ENCODE peak calls at places on chromosomes 13 and 19, in nine cellular contexts. One of them, this sample, is unnamed.

GRCh38 chr13:102141625-102142472 is 260.0 kb downstream of the FGF14 start:
- DNase-seq in lung: no peak
- DNase-seq in MM.1S: peak; percentile 27
- DNase-seq in cardiac fibroblast: peak; percentile 56
- DNase-seq in heart right ventricle: no peak
- DNase-seq in AG04450: no peak
- DNase-seq in mucosa of descending colon: no peak
- DNase-seq in kidney epithelial cell: no peak
- DNase-seq in WERI-Rb-1: no peak
- DNase-seq in this sample: peak; percentile 33

GRCh38 chr19:53606031-53606430 is 25.8 kb upstream of the DPRX start:
- DNase-seq in mucosa of descending colon: no peak
- DNase-seq in heart right ventricle: no peak
- DNase-seq in cardiac fibroblast: no peak
- DNase-seq in WERI-Rb-1: no peak
- DNase-seq in AG04450: no peak
- DNase-seq in kidney epithelial cell: no peak
- DNase-seq in lung: no peak
- DNase-seq in MM.1S: no peak
- DNase-seq in this sample: no peak

GRCh38 chr19:52138614-52139290 is 986 bp downstream of the ZNF616 start:
- DNase-seq in cardiac fibroblast: no peak
- DNase-seq in mucosa of descending colon: peak; percentile 40
- DNase-seq in lung: no peak
- DNase-seq in WERI-Rb-1: peak; percentile 71
- DNase-seq in heart right ventricle: no peak
- DNase-seq in AG04450: no peak
- DNase-seq in MM.1S: no peak
- DNase-seq in kidney epithelial cell: no peak
- DNase-seq in this sample: peak; percentile 13

GRCh38 chr13:40389081-40389641 is 277.3 kb downstream of the FOXO1 start:
- DNase-seq in mucosa of descending colon: no peak
- DNase-seq in AG04450: no peak
- DNase-seq in WERI-Rb-1: no peak
- DNase-seq in MM.1S: peak; percentile 27
- DNase-seq in kidney epithelial cell: no peak
- DNase-seq in heart right ventricle: no peak
- DNase-seq in lung: no peak
- DNase-seq in cardiac fibroblast: no peak
- DNase-seq in this sample: no peak

GRCh38 chr13:111387026-111387871 is 66.8 kb downstream of the TEX29 start:
- DNase-seq in AG04450: no peak
- DNase-seq in WERI-Rb-1: no peak
- DNase-seq in heart right ventricle: no peak
- DNase-seq in cardiac fibroblast: no peak
- DNase-seq in mucosa of descending colon: no peak
- DNase-seq in kidney epithelial cell: no peak
- DNase-seq in lung: no peak
- DNase-seq in MM.1S: no peak
- DNase-seq in this sample: no peak

GRCh38 chr19:38564981-38565685 is 52.6 kb downstream of the MAP4K1 start:
- DNase-seq in heart right ventricle: no peak
- DNase-seq in AG04450: no peak
- DNase-seq in MM.1S: no peak
- DNase-seq in kidney epithelial cell: no peak
- DNase-seq in mucosa of descending colon: no peak
- DNase-seq in WERI-Rb-1: no peak
- DNase-seq in cardiac fibroblast: no peak
- DNase-seq in lung: no peak
- DNase-seq in this sample: no peak

GRCh38 chr13:86665842-86666241 is 866.6 kb upstream of the SLITRK6 start:
- DNase-seq in mucosa of descending colon: no peak
- DNase-seq in cardiac fibroblast: no peak
- DNase-seq in lung: no peak
- DNase-seq in kidney epithelial cell: no peak
- DNase-seq in AG04450: no peak
- DNase-seq in heart right ventricle: no peak
- DNase-seq in MM.1S: no peak
- DNase-seq in WERI-Rb-1: no peak
- DNase-seq in this sample: no peak

GRCh38 chr13:105920375-105920774 is 615.1 kb downstream of the EFNB2 start:
- DNase-seq in mucosa of descending colon: no peak
- DNase-seq in cardiac fibroblast: peak; percentile 83
- DNase-seq in kidney epithelial cell: peak; percentile 28
- DNase-seq in WERI-Rb-1: no peak
- DNase-seq in MM.1S: no peak
- DNase-seq in heart right ventricle: no peak
- DNase-seq in lung: no peak
- DNase-seq in AG04450: no peak
- DNase-seq in this sample: peak; percentile 71

GRCh38 chr13:28000567-28000966 is 12.1 kb upstream of the URAD start:
- DNase-seq in heart right ventricle: no peak
- DNase-seq in cardiac fibroblast: no peak
- DNase-seq in MM.1S: no peak
- DNase-seq in kidney epithelial cell: no peak
- DNase-seq in mucosa of descending colon: no peak
- DNase-seq in lung: no peak
- DNase-seq in AG04450: no peak
- DNase-seq in WERI-Rb-1: no peak
- DNase-seq in this sample: no peak

GRCh38 chr19:48258350-48258749 is 2.6 kb upstream of the CARD8 start:
- DNase-seq in WERI-Rb-1: no peak
- DNase-seq in cardiac fibroblast: peak; percentile 52
- DNase-seq in AG04450: no peak
- DNase-seq in mucosa of descending colon: no peak
- DNase-seq in heart right ventricle: no peak
- DNase-seq in MM.1S: no peak
- DNase-seq in lung: no peak
- DNase-seq in kidney epithelial cell: no peak
- DNase-seq in this sample: no peak

GRCh38 chr13:110014719-110015118 is 228.3 kb upstream of the IRS2 start:
- DNase-seq in cardiac fibroblast: peak; percentile 77
- DNase-seq in lung: no peak
- DNase-seq in heart right ventricle: no peak
- DNase-seq in mucosa of descending colon: no peak
- DNase-seq in MM.1S: no peak
- DNase-seq in kidney epithelial cell: no peak
- DNase-seq in WERI-Rb-1: no peak
- DNase-seq in AG04450: no peak
- DNase-seq in this sample: peak; percentile 74

GRCh38 chr19:1747285-1748114 is 5.8 kb upstream of the ONECUT3 start:
- DNase-seq in WERI-Rb-1: no peak
- DNase-seq in lung: no peak
- DNase-seq in cardiac fibroblast: peak; percentile 94
- DNase-seq in kidney epithelial cell: peak; percentile 73
- DNase-seq in mucosa of descending colon: no peak
- DNase-seq in heart right ventricle: no peak
- DNase-seq in MM.1S: no peak
- DNase-seq in AG04450: no peak
- DNase-seq in this sample: peak; percentile 34

GRCh38 chr13:63337041-63337440 is 1921.4 kb upstream of the PCDH20 start:
- DNase-seq in cardiac fibroblast: no peak
- DNase-seq in lung: no peak
- DNase-seq in mucosa of descending colon: no peak
- DNase-seq in kidney epithelial cell: no peak
- DNase-seq in AG04450: no peak
- DNase-seq in WERI-Rb-1: no peak
- DNase-seq in heart right ventricle: no peak
- DNase-seq in MM.1S: no peak
- DNase-seq in this sample: no peak

GRCh38 chr13:59356607-59357006 is 807.1 kb downstream of the DIAPH3 start:
- DNase-seq in WERI-Rb-1: no peak
- DNase-seq in mucosa of descending colon: peak; percentile 34
- DNase-seq in heart right ventricle: peak; percentile 86
- DNase-seq in AG04450: peak; percentile 16
- DNase-seq in kidney epithelial cell: no peak
- DNase-seq in lung: peak; percentile 38
- DNase-seq in cardiac fibroblast: peak; percentile 83
- DNase-seq in MM.1S: no peak
- DNase-seq in this sample: peak; percentile 1

GRCh38 chr13:76383671-76384461 is 502.3 kb downstream of the KCTD12 start:
- DNase-seq in AG04450: peak; percentile 90
- DNase-seq in lung: peak; percentile 58
- DNase-seq in mucosa of descending colon: no peak
- DNase-seq in cardiac fibroblast: peak; percentile 94
- DNase-seq in MM.1S: no peak
- DNase-seq in WERI-Rb-1: no peak
- DNase-seq in heart right ventricle: no peak
- DNase-seq in kidney epithelial cell: peak; percentile 72
- DNase-seq in this sample: peak; percentile 96

DNA sequence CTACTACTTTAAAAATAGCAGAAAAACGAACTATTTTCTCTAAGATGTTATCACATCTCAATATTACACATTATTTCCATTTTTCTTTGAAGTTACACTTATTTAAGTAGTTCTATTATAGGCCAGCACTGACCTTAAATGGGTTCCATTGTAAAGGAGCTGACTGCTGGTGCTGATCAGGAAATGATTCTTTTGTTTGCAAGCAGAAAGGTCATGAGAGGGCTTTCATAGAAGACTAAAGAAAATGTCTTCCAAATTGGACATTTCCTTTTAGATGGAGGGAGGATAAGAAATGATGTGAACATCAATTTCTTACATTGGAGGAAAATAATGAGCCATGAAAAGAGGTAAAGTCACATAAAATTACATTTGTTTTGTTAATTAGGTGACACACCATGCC is 96.2 kb downstream of the SUCLA2 start:
- DNase-seq in kidney epithelial cell: no peak
- DNase-seq in AG04450: no peak
- DNase-seq in lung: no peak
- DNase-seq in heart right ventricle: no peak
- DNase-seq in WERI-Rb-1: no peak
- DNase-seq in cardiac fibroblast: no peak
- DNase-seq in mucosa of descending colon: no peak
- DNase-seq in MM.1S: no peak
- DNase-seq in this sample: no peak
- H3K4me3 ChIP-seq in kidney epithelial cell: no peak overlapping the region
- H3K4me3 ChIP-seq in AG04450: no peak overlapping the region
- H3K4me3 ChIP-seq in lung: no peak overlapping the region
- H3K4me3 ChIP-seq in heart right ventricle: no peak overlapping the region
- H3K4me3 ChIP-seq in WERI-Rb-1: no peak overlapping the region
- H3K4me3 ChIP-seq in cardiac fibroblast: no peak overlapping the region
- H3K4me3 ChIP-seq in mucosa of descending colon: no peak overlapping the region
- H3K4me3 ChIP-seq in MM.1S: no peak overlapping the region
- H3K4me3 ChIP-seq in this sample: no peak overlapping the region

GRCh38 chr19:19110410-19111137 is 27.7 kb downstream of the TMEM161A start:
- DNase-seq in AG04450: no peak
- DNase-seq in cardiac fibroblast: no peak
- DNase-seq in mucosa of descending colon: no peak
- DNase-seq in kidney epithelial cell: no peak
- DNase-seq in WERI-Rb-1: no peak
- DNase-seq in heart right ventricle: no peak
- DNase-seq in lung: no peak
- DNase-seq in MM.1S: no peak
- DNase-seq in this sample: no peak
- TF ChIP-seq CTCF in AG04450: peak; percentile 38
- TF ChIP-seq CTCF in cardiac fibroblast: no peak
- TF ChIP-seq CTCF in mucosa of descending colon: no peak
- TF ChIP-seq CTCF in kidney epithelial cell: peak; percentile 15
- TF ChIP-seq CTCF in WERI-Rb-1: no peak
- TF ChIP-seq CTCF in heart right ventricle: peak; percentile 42
- TF ChIP-seq CTCF in lung: no peak
- TF ChIP-seq CTCF in MM.1S: no peak
- TF ChIP-seq CTCF in this sample: peak; percentile 17

GRCh38 chr19:3015126-3016057 is 13.7 kb downstream of the TLE2 start:
- DNase-seq in AG04450: no peak
- DNase-seq in kidney epithelial cell: no peak
- DNase-seq in lung: no peak
- DNase-seq in heart right ventricle: no peak
- DNase-seq in WERI-Rb-1: no peak
- DNase-seq in mucosa of descending colon: no peak
- DNase-seq in MM.1S: no peak
- DNase-seq in cardiac fibroblast: no peak
- DNase-seq in this sample: no peak

GRCh38 chr19:3010871-3011270 is 18.2 kb downstream of the TLE2 start:
- DNase-seq in heart right ventricle: no peak
- DNase-seq in kidney epithelial cell: no peak
- DNase-seq in AG04450: no peak
- DNase-seq in cardiac fibroblast: no peak
- DNase-seq in mucosa of descending colon: no peak
- DNase-seq in WERI-Rb-1: no peak
- DNase-seq in MM.1S: no peak
- DNase-seq in lung: no peak
- DNase-seq in this sample: no peak

GRCh38 chr19:3014135-3014534 is 14.9 kb downstream of the TLE2 start:
- DNase-seq in heart right ventricle: no peak
- DNase-seq in kidney epithelial cell: no peak
- DNase-seq in cardiac fibroblast: no peak
- DNase-seq in mucosa of descending colon: no peak
- DNase-seq in AG04450: no peak
- DNase-seq in lung: no peak
- DNase-seq in WERI-Rb-1: no peak
- DNase-seq in MM.1S: no peak
- DNase-seq in this sample: no peak

GRCh38 chr19:3013261-3013725 is 15.8 kb downstream of the TLE2 start:
- DNase-seq in WERI-Rb-1: no peak
- DNase-seq in cardiac fibroblast: no peak
- DNase-seq in MM.1S: no peak
- DNase-seq in kidney epithelial cell: no peak
- DNase-seq in lung: no peak
- DNase-seq in AG04450: no peak
- DNase-seq in mucosa of descending colon: no peak
- DNase-seq in heart right ventricle: no peak
- DNase-seq in this sample: no peak

DNA sequence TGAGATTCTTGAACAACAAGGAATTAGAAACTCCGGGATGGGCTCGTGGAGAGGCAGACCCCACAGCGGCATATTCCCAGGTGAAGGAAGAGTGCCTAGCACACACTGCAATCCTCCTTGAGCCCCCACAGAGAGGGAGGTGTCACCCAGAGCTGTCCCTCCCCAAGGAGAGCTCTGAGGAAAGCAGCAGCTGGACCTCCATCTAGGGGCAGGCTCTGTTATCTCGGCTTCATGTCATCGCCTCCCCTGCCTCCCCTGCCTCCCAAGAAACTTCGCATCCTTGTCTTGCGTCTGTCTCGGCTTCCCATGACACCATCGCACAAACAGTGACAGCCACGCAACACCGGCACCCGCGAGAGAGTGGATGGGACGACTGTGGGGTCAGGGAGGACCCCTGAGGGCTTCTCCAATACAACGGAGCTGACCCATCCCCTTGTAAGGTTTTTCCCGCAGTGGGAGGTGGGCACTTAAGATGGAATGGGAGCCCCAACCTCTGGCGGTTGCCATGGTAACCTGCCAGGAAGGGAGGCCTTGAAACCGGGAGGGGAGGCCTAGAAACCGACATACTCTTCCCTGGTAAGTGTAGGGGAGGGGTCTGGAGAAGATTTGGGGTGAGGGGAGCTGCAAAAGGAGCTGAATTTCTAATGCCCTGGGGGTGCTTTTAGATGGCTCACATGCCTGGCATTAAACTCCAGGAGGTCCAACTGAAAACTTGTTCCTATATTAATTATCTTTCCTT is 16.4 kb downstream of the TLE2 start:
- DNase-seq in mucosa of descending colon: no peak
- DNase-seq in AG04450: no peak
- DNase-seq in heart right ventricle: no peak
- DNase-seq in lung: no peak
- DNase-seq in cardiac fibroblast: no peak
- DNase-seq in MM.1S: no peak
- DNase-seq in kidney epithelial cell: no peak
- DNase-seq in WERI-Rb-1: no peak
- DNase-seq in this sample: no peak
- H3K4me3 ChIP-seq in mucosa of descending colon: no peak overlapping the region
- H3K4me3 ChIP-seq in AG04450: no peak overlapping the region
- H3K4me3 ChIP-seq in heart right ventricle: no peak overlapping the region
- H3K4me3 ChIP-seq in lung: no peak overlapping the region
- H3K4me3 ChIP-seq in cardiac fibroblast: no peak overlapping the region
- H3K4me3 ChIP-seq in MM.1S: no peak overlapping the region
- H3K4me3 ChIP-seq in kidney epithelial cell: no peak overlapping the region
- H3K4me3 ChIP-seq in WERI-Rb-1: no peak overlapping the region
- H3K4me3 ChIP-seq in this sample: no peak overlapping the region

GRCh38 chr13:97257800-97258799 is 36.0 kb downstream of the MBNL2 start:
- DNase-seq in WERI-Rb-1: no peak
- DNase-seq in lung: peak; percentile 46
- DNase-seq in kidney epithelial cell: peak; percentile 70
- DNase-seq in cardiac fibroblast: peak; percentile 95
- DNase-seq in AG04450: no peak
- DNase-seq in mucosa of descending colon: no peak
- DNase-seq in MM.1S: peak; percentile 38
- DNase-seq in heart right ventricle: peak; percentile 47
- DNase-seq in this sample: peak; percentile 97
- TF ChIP-seq CTCF in WERI-Rb-1: no peak
- TF ChIP-seq CTCF in lung: no peak
- TF ChIP-seq CTCF in kidney epithelial cell: peak; percentile 23
- TF ChIP-seq CTCF in cardiac fibroblast: peak; percentile 19
- TF ChIP-seq CTCF in AG04450: peak; percentile 32
- TF ChIP-seq CTCF in mucosa of descending colon: no peak
- TF ChIP-seq CTCF in MM.1S: no peak
- TF ChIP-seq CTCF in heart right ventricle: peak; percentile 23
- TF ChIP-seq CTCF in this sample: peak; percentile 31

This sample was measured in fibroblast of villous mesenchyme.